ENCODE peak calls at places on chromosomes 11 and 22, in six cellular contexts. One of them, this sample, is unnamed.
A peak's percentile ranks its signal among the peaks of the same experiment; 100 is the strongest.

GRCh38 chr11:110289472-110289871 is 6.9 kb downstream of the RDX start:
- DNase-seq in GM23248: peak; percentile 44
- DNase-seq in CD8-positive, alpha-beta T cell: no peak
- DNase-seq in body of pancreas: no peak
- DNase-seq in choroid plexus epithelial cell: peak; percentile 37
- DNase-seq in IMR-90: no peak
- DNase-seq in this sample: no peak

GRCh38 chr11:68950268-68950667 is 30.5 kb downstream of the MRGPRD start:
- DNase-seq in IMR-90: no peak
- DNase-seq in CD8-positive, alpha-beta T cell: no peak
- DNase-seq in choroid plexus epithelial cell: peak; percentile 47
- DNase-seq in body of pancreas: no peak
- DNase-seq in GM23248: peak; percentile 54
- DNase-seq in this sample: peak; percentile 34

GRCh38 chr22:44023404-44024287 is 456 bp upstream of the PARVB start:
- DNase-seq in body of pancreas: peak; percentile 34
- DNase-seq in GM23248: peak; percentile 71
- DNase-seq in choroid plexus epithelial cell: no peak
- DNase-seq in IMR-90: peak; percentile 12
- DNase-seq in CD8-positive, alpha-beta T cell: no peak
- DNase-seq in this sample: peak; percentile 72

GRCh38 chr22:30655532-30655931 is 12.1 kb downstream of the DUSP18 start:
- DNase-seq in CD8-positive, alpha-beta T cell: no peak
- DNase-seq in body of pancreas: no peak
- DNase-seq in choroid plexus epithelial cell: peak; percentile 5
- DNase-seq in GM23248: no peak
- DNase-seq in IMR-90: no peak
- DNase-seq in this sample: no peak

GRCh38 chr11:2135648-2136201 is 3.5 kb downstream of the IGF2 start:
- DNase-seq in CD8-positive, alpha-beta T cell: no peak
- DNase-seq in choroid plexus epithelial cell: no peak
- DNase-seq in IMR-90: no peak
- DNase-seq in body of pancreas: peak; percentile 11
- DNase-seq in GM23248: no peak
- DNase-seq in this sample: no peak

GRCh38 chr11:75534291-75535038 is 8.7 kb upstream of the GDPD5 start:
- DNase-seq in GM23248: peak; percentile 14
- DNase-seq in CD8-positive, alpha-beta T cell: no peak
- DNase-seq in IMR-90: no peak
- DNase-seq in body of pancreas: no peak
- DNase-seq in choroid plexus epithelial cell: no peak
- DNase-seq in this sample: no peak

GRCh38 chr22:19450363-19451175 is 3.1 kb upstream of the C22orf39 start:
- DNase-seq in CD8-positive, alpha-beta T cell: no peak
- DNase-seq in IMR-90: peak; percentile 13
- DNase-seq in GM23248: no peak
- DNase-seq in body of pancreas: no peak
- DNase-seq in choroid plexus epithelial cell: no peak
- DNase-seq in this sample: no peak

GRCh38 chr11:122617297-122617696 is 38.2 kb upstream of the UBASH3B start:
- DNase-seq in body of pancreas: no peak
- DNase-seq in choroid plexus epithelial cell: no peak
- DNase-seq in CD8-positive, alpha-beta T cell: no peak
- DNase-seq in IMR-90: peak; percentile 4
- DNase-seq in GM23248: peak; percentile 14
- DNase-seq in this sample: no peak

GRCh38 chr11:125253795-125254525 is 89.4 kb downstream of the PKNOX2 start:
- DNase-seq in IMR-90: no peak
- DNase-seq in choroid plexus epithelial cell: peak; percentile 46
- DNase-seq in GM23248: no peak
- DNase-seq in body of pancreas: no peak
- DNase-seq in CD8-positive, alpha-beta T cell: no peak
- DNase-seq in this sample: no peak

GRCh38 chr11:62245271-62245753 is 3.3 kb downstream of the SCGB1D2 start:
- DNase-seq in CD8-positive, alpha-beta T cell: no peak
- DNase-seq in IMR-90: peak; percentile 28
- DNase-seq in body of pancreas: no peak
- DNase-seq in choroid plexus epithelial cell: peak; percentile 58
- DNase-seq in GM23248: peak; percentile 37
- DNase-seq in this sample: peak; percentile 28

GRCh38 chr11:955154-956049 is 29.7 kb downstream of the AP2A2 start:
- DNase-seq in choroid plexus epithelial cell: no peak
- DNase-seq in body of pancreas: peak; percentile 60
- DNase-seq in IMR-90: no peak
- DNase-seq in CD8-positive, alpha-beta T cell: no peak
- DNase-seq in GM23248: no peak
- DNase-seq in this sample: no peak

GRCh38 chr11:70466154-70466553 is 67.8 kb downstream of the CTTN start:
- DNase-seq in body of pancreas: no peak
- DNase-seq in IMR-90: peak; percentile 15
- DNase-seq in CD8-positive, alpha-beta T cell: no peak
- DNase-seq in choroid plexus epithelial cell: peak; percentile 23
- DNase-seq in GM23248: peak; percentile 46
- DNase-seq in this sample: no peak

GRCh38 chr22:33492210-33492651 is 428.0 kb downstream of the LARGE1 start:
- DNase-seq in body of pancreas: peak; percentile 16
- DNase-seq in GM23248: no peak
- DNase-seq in CD8-positive, alpha-beta T cell: no peak
- DNase-seq in IMR-90: no peak
- DNase-seq in choroid plexus epithelial cell: peak; percentile 23
- DNase-seq in this sample: peak; percentile 36

GRCh38 chr11:33533668-33534067 is 167.0 kb downstream of the C11orf91 start:
- DNase-seq in CD8-positive, alpha-beta T cell: no peak
- DNase-seq in GM23248: peak; percentile 63
- DNase-seq in IMR-90: peak; percentile 54
- DNase-seq in body of pancreas: no peak
- DNase-seq in choroid plexus epithelial cell: peak; percentile 30
- DNase-seq in this sample: peak; percentile 14

GRCh38 chr11:33532720-33533119 is 167.9 kb downstream of the C11orf91 start:
- DNase-seq in body of pancreas: no peak
- DNase-seq in GM23248: no peak
- DNase-seq in IMR-90: no peak
- DNase-seq in CD8-positive, alpha-beta T cell: no peak
- DNase-seq in choroid plexus epithelial cell: no peak
- DNase-seq in this sample: no peak

GRCh38 chr11:33530824-33531223 is 169.8 kb downstream of the C11orf91 start:
- DNase-seq in CD8-positive, alpha-beta T cell: no peak
- DNase-seq in choroid plexus epithelial cell: peak; percentile 67
- DNase-seq in body of pancreas: no peak
- DNase-seq in IMR-90: peak; percentile 79
- DNase-seq in GM23248: peak; percentile 86
- DNase-seq in this sample: peak; percentile 44

GRCh38 chr11:33532257-33532656 is 168.4 kb downstream of the C11orf91 start:
- DNase-seq in CD8-positive, alpha-beta T cell: no peak
- DNase-seq in IMR-90: no peak
- DNase-seq in body of pancreas: no peak
- DNase-seq in GM23248: no peak
- DNase-seq in choroid plexus epithelial cell: no peak
- DNase-seq in this sample: no peak

GRCh38 chr11:33531743-33532181 is 168.9 kb downstream of the C11orf91 start:
- DNase-seq in IMR-90: peak; percentile 80
- DNase-seq in CD8-positive, alpha-beta T cell: no peak
- DNase-seq in choroid plexus epithelial cell: peak; percentile 53
- DNase-seq in GM23248: peak; percentile 99
- DNase-seq in body of pancreas: no peak
- DNase-seq in this sample: peak; percentile 31
- H3K4me3 ChIP-seq in IMR-90: no peak overlapping the region
- H3K4me3 ChIP-seq in CD8-positive, alpha-beta T cell: no peak overlapping the region
- H3K4me3 ChIP-seq in choroid plexus epithelial cell: no peak overlapping the region
- H3K4me3 ChIP-seq in GM23248: peak overlapping the region; percentile 24
- H3K4me3 ChIP-seq in body of pancreas: no peak overlapping the region
- H3K4me3 ChIP-seq in this sample: peak overlapping the region; percentile 62

GRCh38 chr22:39077513-39077840 is 402 bp downstream of the APOBEC3G start:
- DNase-seq in CD8-positive, alpha-beta T cell: no peak
- DNase-seq in GM23248: no peak
- DNase-seq in body of pancreas: no peak
- DNase-seq in choroid plexus epithelial cell: no peak
- DNase-seq in IMR-90: no peak
- DNase-seq in this sample: no peak
- H3K4me3 ChIP-seq in CD8-positive, alpha-beta T cell: peak overlapping the region; percentile 87
- H3K4me3 ChIP-seq in GM23248: peak overlapping the region; percentile 79
- H3K4me3 ChIP-seq in body of pancreas: no peak overlapping the region
- H3K4me3 ChIP-seq in choroid plexus epithelial cell: peak overlapping the region; percentile 54
- H3K4me3 ChIP-seq in IMR-90: peak overlapping the region; percentile 48
- H3K4me3 ChIP-seq in this sample: peak overlapping the region; percentile 77

DNA sequence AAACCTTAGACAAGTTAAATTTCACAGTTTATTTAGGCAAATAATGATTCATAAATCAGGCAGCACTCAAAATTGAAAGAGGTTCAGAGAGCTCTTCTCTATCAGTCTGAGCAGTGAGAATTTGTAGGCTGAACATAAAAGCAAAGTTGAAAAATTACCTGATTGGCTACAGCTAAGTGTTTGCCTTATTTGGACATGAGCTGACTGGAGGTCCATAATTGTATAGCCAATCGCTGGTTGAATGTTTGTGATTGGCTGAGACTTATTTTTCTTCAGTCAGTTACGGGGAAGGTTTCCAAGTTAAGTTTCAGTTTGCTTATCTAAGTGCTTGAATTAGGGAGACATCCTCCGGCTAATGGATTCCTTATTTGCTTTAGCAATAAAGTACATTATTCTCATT is 527.5 kb downstream of the CNTN5 start:
- DNase-seq in IMR-90: peak; percentile 17
- DNase-seq in body of pancreas: no peak
- DNase-seq in choroid plexus epithelial cell: no peak
- DNase-seq in GM23248: no peak
- DNase-seq in CD8-positive, alpha-beta T cell: no peak
- DNase-seq in this sample: no peak
- H3K4me3 ChIP-seq in IMR-90: no peak overlapping the region
- H3K4me3 ChIP-seq in body of pancreas: no peak overlapping the region
- H3K4me3 ChIP-seq in choroid plexus epithelial cell: no peak overlapping the region
- H3K4me3 ChIP-seq in GM23248: no peak overlapping the region
- H3K4me3 ChIP-seq in CD8-positive, alpha-beta T cell: no peak overlapping the region
- H3K4me3 ChIP-seq in this sample: peak overlapping the region; percentile 54

DNA sequence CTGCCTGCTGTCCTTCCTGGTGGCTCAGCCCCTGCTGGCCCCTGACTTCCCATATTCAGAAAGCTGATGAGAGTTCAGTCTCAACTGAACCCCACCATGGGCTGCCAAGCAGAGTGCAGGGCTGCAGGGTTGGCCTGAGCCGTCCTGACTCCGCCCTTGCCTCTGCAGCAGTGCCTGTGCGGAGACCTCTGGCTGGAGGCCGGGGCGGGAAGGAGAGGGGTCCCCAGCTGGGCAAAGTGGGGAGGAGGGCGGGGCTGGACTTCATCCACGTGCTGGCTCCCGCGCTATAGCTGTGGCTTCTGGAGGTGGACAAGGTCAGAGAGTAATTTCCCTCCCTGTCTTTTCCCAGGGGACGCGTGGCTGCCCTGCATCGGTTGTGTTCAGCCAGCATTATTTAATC is 13.6 kb downstream of the GLB1L3 start:
- DNase-seq in GM23248: no peak
- DNase-seq in body of pancreas: no peak
- DNase-seq in choroid plexus epithelial cell: no peak
- DNase-seq in CD8-positive, alpha-beta T cell: no peak
- DNase-seq in IMR-90: no peak
- DNase-seq in this sample: no peak
- H3K4me3 ChIP-seq in GM23248: no peak overlapping the region
- H3K4me3 ChIP-seq in body of pancreas: no peak overlapping the region
- H3K4me3 ChIP-seq in choroid plexus epithelial cell: no peak overlapping the region
- H3K4me3 ChIP-seq in CD8-positive, alpha-beta T cell: no peak overlapping the region
- H3K4me3 ChIP-seq in IMR-90: no peak overlapping the region
- H3K4me3 ChIP-seq in this sample: no peak overlapping the region

GRCh38 chr11:111502611-111503010 is 9.6 kb downstream of the BTG4 start:
- DNase-seq in GM23248: no peak
- DNase-seq in body of pancreas: no peak
- DNase-seq in IMR-90: no peak
- DNase-seq in choroid plexus epithelial cell: no peak
- DNase-seq in CD8-positive, alpha-beta T cell: no peak
- DNase-seq in this sample: no peak
- H3K4me3 ChIP-seq in GM23248: no peak overlapping the region
- H3K4me3 ChIP-seq in body of pancreas: no peak overlapping the region
- H3K4me3 ChIP-seq in IMR-90: no peak overlapping the region
- H3K4me3 ChIP-seq in choroid plexus epithelial cell: no peak overlapping the region
- H3K4me3 ChIP-seq in CD8-positive, alpha-beta T cell: no peak overlapping the region
- H3K4me3 ChIP-seq in this sample: no peak overlapping the region

GRCh38 chr11:9264381-9265210 is 554 bp downstream of the DENND5A start:
- DNase-seq in CD8-positive, alpha-beta T cell: peak; percentile 11
- DNase-seq in IMR-90: peak; percentile 81
- DNase-seq in GM23248: peak; percentile 93
- DNase-seq in choroid plexus epithelial cell: peak; percentile 83
- DNase-seq in body of pancreas: peak; percentile 42
- DNase-seq in this sample: peak; percentile 96
- H3K4me3 ChIP-seq in CD8-positive, alpha-beta T cell: peak overlapping the region; percentile 79
- H3K4me3 ChIP-seq in IMR-90: peak overlapping the region; percentile 69
- H3K4me3 ChIP-seq in GM23248: peak overlapping the region; percentile 79
- H3K4me3 ChIP-seq in choroid plexus epithelial cell: peak overlapping the region; percentile 89
- H3K4me3 ChIP-seq in body of pancreas: peak overlapping the region; percentile 90
- H3K4me3 ChIP-seq in this sample: peak overlapping the region; percentile 92

DNA sequence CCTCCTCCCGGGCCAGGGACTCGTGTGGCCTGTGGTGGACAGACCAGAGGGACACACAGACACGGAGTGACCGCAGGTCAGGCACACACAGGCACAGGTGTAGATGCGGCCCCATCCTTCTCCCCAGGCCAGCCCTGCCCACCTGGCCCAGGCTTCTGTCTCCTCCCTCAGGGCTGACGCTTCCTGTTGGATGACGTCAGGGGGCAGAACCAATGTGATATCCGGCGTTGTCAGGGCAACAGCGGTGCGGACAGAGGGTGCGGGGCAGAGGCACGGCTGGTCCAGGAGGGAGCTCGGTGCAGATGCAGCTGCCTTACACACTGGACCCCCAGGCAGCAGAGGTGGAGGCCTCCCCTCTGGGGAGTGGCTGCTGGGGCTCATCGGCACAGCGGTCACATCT is 2.9 kb upstream of the TUBGCP6 start:
- DNase-seq in body of pancreas: peak; percentile 65
- DNase-seq in choroid plexus epithelial cell: peak; percentile 80
- DNase-seq in IMR-90: peak; percentile 61
- DNase-seq in GM23248: peak; percentile 48
- DNase-seq in CD8-positive, alpha-beta T cell: no peak
- DNase-seq in this sample: peak; percentile 31
- H3K4me3 ChIP-seq in body of pancreas: no peak overlapping the region
- H3K4me3 ChIP-seq in choroid plexus epithelial cell: no peak overlapping the region
- H3K4me3 ChIP-seq in IMR-90: no peak overlapping the region
- H3K4me3 ChIP-seq in GM23248: no peak overlapping the region
- H3K4me3 ChIP-seq in CD8-positive, alpha-beta T cell: no peak overlapping the region
- H3K4me3 ChIP-seq in this sample: no peak overlapping the region

DNA sequence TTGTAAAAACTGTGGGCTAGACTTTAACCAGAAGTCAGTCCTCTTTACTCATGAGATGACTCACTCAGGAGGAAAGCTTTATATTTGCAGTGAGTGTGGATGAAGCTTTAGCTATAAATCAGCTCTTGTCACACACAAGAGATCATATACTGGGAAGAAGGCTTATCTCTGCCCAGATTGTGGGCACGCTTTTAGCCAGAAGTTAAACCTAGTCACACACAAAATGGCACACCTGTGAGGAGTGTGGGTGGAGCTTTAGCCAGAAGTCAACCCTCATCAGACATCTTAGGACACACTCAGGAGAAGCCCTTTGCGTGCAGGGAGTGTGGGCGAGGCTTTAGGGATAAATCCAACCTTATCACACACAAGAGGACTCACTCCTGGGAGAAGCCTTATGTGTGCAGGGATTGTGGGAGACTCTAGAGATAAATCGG is 706.9 kb upstream of the LUZP2 start:
- DNase-seq in choroid plexus epithelial cell: peak; percentile 50
- DNase-seq in IMR-90: peak; percentile 86
- DNase-seq in body of pancreas: no peak
- DNase-seq in GM23248: peak; percentile 67
- DNase-seq in CD8-positive, alpha-beta T cell: no peak
- DNase-seq in this sample: peak; percentile 44
- H3K4me3 ChIP-seq in choroid plexus epithelial cell: no peak overlapping the region
- H3K4me3 ChIP-seq in IMR-90: no peak overlapping the region
- H3K4me3 ChIP-seq in body of pancreas: no peak overlapping the region
- H3K4me3 ChIP-seq in GM23248: no peak overlapping the region
- H3K4me3 ChIP-seq in CD8-positive, alpha-beta T cell: no peak overlapping the region
- H3K4me3 ChIP-seq in this sample: no peak overlapping the region

This sample was measured in adipocyte.